ENCODE peak calls at places on chromosomes 5 and 9, in five cellular contexts. One of them, this sample, is unnamed.

GRCh38 chr5:151123897-151124751 is 33.5 kb downstream of the ANXA6 start:
- DNase-seq in IMR-90: peak; percentile 39
- DNase-seq in H9: no peak
- DNase-seq in mesendoderm: no peak
- DNase-seq in trophoblast cell: no peak
- DNase-seq in this sample: peak; percentile 46

GRCh38 chr5:133511653-133512235 is 100.6 kb downstream of the FSTL4 start:
- DNase-seq in IMR-90: no peak
- DNase-seq in H9: no peak
- DNase-seq in mesendoderm: no peak
- DNase-seq in trophoblast cell: no peak
- DNase-seq in this sample: no peak

GRCh38 chr5:61704289-61704688 is 372.2 kb downstream of the ZSWIM6 start:
- DNase-seq in IMR-90: no peak
- DNase-seq in H9: no peak
- DNase-seq in mesendoderm: no peak
- DNase-seq in trophoblast cell: no peak
- DNase-seq in this sample: no peak

GRCh38 chr9:101421653-101422065 is 13.9 kb downstream of the ALDOB start:
- DNase-seq in IMR-90: no peak
- DNase-seq in H9: no peak
- DNase-seq in mesendoderm: no peak
- DNase-seq in trophoblast cell: no peak
- DNase-seq in this sample: no peak

GRCh38 chr9:73011346-73011745 is 58.5 kb upstream of the ALDH1A1 start:
- DNase-seq in IMR-90: peak; percentile 1
- DNase-seq in H9: no peak
- DNase-seq in mesendoderm: no peak
- DNase-seq in trophoblast cell: no peak
- DNase-seq in this sample: no peak

GRCh38 chr5:160565376-160565775 is 143.7 kb downstream of the PTTG1 start:
- DNase-seq in IMR-90: no peak
- DNase-seq in H9: no peak
- DNase-seq in mesendoderm: peak; percentile 59
- DNase-seq in trophoblast cell: no peak
- DNase-seq in this sample: no peak

GRCh38 chr5:378301-378891 is 56.9 kb downstream of the AHRR start:
- DNase-seq in IMR-90: peak; percentile 88
- DNase-seq in H9: peak; percentile 18
- DNase-seq in mesendoderm: no peak
- DNase-seq in trophoblast cell: no peak
- DNase-seq in this sample: peak; percentile 73

GRCh38 chr9:89604463-89605180 is at the start of gene GADD45G:
- DNase-seq in IMR-90: peak; percentile 61
- DNase-seq in H9: peak; percentile 97
- DNase-seq in mesendoderm: peak; percentile 96
- DNase-seq in trophoblast cell: peak; percentile 70
- DNase-seq in this sample: peak; percentile 96

GRCh38 chr9:4145482-4145881 is 154.4 kb downstream of the GLIS3 start:
- DNase-seq in IMR-90: no peak
- DNase-seq in H9: no peak
- DNase-seq in mesendoderm: peak; percentile 33
- DNase-seq in trophoblast cell: no peak
- DNase-seq in this sample: no peak

GRCh38 chr9:19127881-19128719 is 808 bp upstream of the PLIN2 start:
- DNase-seq in IMR-90: no peak
- DNase-seq in H9: peak; percentile 54
- DNase-seq in mesendoderm: peak; percentile 63
- DNase-seq in trophoblast cell: peak; percentile 49
- DNase-seq in this sample: peak; percentile 73

GRCh38 chr5:5371005-5371404 is 51.5 kb upstream of the ICE1 start:
- DNase-seq in IMR-90: no peak
- DNase-seq in H9: no peak
- DNase-seq in mesendoderm: no peak
- DNase-seq in trophoblast cell: no peak
- DNase-seq in this sample: no peak

GRCh38 chr9:23798325-23798724 is 27.7 kb downstream of the ELAVL2 start:
- DNase-seq in IMR-90: no peak
- DNase-seq in H9: no peak
- DNase-seq in mesendoderm: no peak
- DNase-seq in trophoblast cell: no peak
- DNase-seq in this sample: no peak

GRCh38 chr5:126002222-126002897 is 420.8 kb upstream of the GRAMD2B start:
- DNase-seq in IMR-90: peak; percentile 85
- DNase-seq in H9: no peak
- DNase-seq in mesendoderm: no peak
- DNase-seq in trophoblast cell: no peak
- DNase-seq in this sample: peak; percentile 47

GRCh38 chr9:123642291-123643278 is 286.6 kb downstream of the CRB2 start:
- DNase-seq in IMR-90: peak; percentile 18
- DNase-seq in H9: no peak
- DNase-seq in mesendoderm: no peak
- DNase-seq in trophoblast cell: no peak
- DNase-seq in this sample: no peak

GRCh38 chr5:66307647-66308257 is 163.7 kb downstream of the SREK1 start:
- DNase-seq in IMR-90: peak; percentile 69
- DNase-seq in H9: no peak
- DNase-seq in mesendoderm: peak; percentile 72
- DNase-seq in trophoblast cell: peak; percentile 32
- DNase-seq in this sample: peak; percentile 70

GRCh38 chr5:133742370-133743036 is 130.2 kb upstream of the FSTL4 start:
- DNase-seq in IMR-90: no peak
- DNase-seq in H9: no peak
- DNase-seq in mesendoderm: no peak
- DNase-seq in trophoblast cell: peak; percentile 8
- DNase-seq in this sample: no peak

GRCh38 chr9:2290382-2290781 is 275.2 kb downstream of the SMARCA2 start:
- DNase-seq in IMR-90: no peak
- DNase-seq in H9: no peak
- DNase-seq in mesendoderm: peak; percentile 82
- DNase-seq in trophoblast cell: no peak
- DNase-seq in this sample: no peak

GRCh38 chr5:958701-959571 is 49.7 kb upstream of the NKD2 start:
- DNase-seq in IMR-90: peak; percentile 54
- DNase-seq in H9: peak; percentile 32
- DNase-seq in mesendoderm: no peak
- DNase-seq in trophoblast cell: no peak
- DNase-seq in this sample: peak; percentile 20

GRCh38 chr9:6852243-6852963 is 94.6 kb downstream of the KDM4C start:
- DNase-seq in IMR-90: peak; percentile 56
- DNase-seq in H9: no peak
- DNase-seq in mesendoderm: no peak
- DNase-seq in trophoblast cell: no peak
- DNase-seq in this sample: peak; percentile 36

GRCh38 chr9:16571127-16571848 is 299.2 kb downstream of the BNC2 start:
- DNase-seq in IMR-90: peak; percentile 43
- DNase-seq in H9: no peak
- DNase-seq in mesendoderm: no peak
- DNase-seq in trophoblast cell: no peak
- DNase-seq in this sample: no peak

GRCh38 chr5:39605966-39606591 is 181.3 kb upstream of the DAB2 start:
- DNase-seq in IMR-90: peak; percentile 36
- DNase-seq in H9: no peak
- DNase-seq in mesendoderm: no peak
- DNase-seq in trophoblast cell: no peak
- DNase-seq in this sample: peak; percentile 26

GRCh38 chr9:135476981-135477380 is 2.6 kb upstream of the PPP1R26 start:
- DNase-seq in IMR-90: no peak
- DNase-seq in H9: no peak
- DNase-seq in mesendoderm: no peak
- DNase-seq in trophoblast cell: no peak
- DNase-seq in this sample: peak; percentile 43

GRCh38 chr5:157965989-157966388 is 107.0 kb upstream of the CLINT1 start:
- DNase-seq in IMR-90: no peak
- DNase-seq in H9: peak; percentile 68
- DNase-seq in mesendoderm: no peak
- DNase-seq in trophoblast cell: no peak
- DNase-seq in this sample: no peak
- H3K18ac ChIP-seq in IMR-90: no peak overlapping the region
- H3K18ac ChIP-seq in H9: peak overlapping the region; percentile 79
- H3K18ac ChIP-seq in mesendoderm: no peak overlapping the region
- H3K18ac ChIP-seq in trophoblast cell: no peak overlapping the region
- H3K18ac ChIP-seq in this sample: no peak overlapping the region

DNA sequence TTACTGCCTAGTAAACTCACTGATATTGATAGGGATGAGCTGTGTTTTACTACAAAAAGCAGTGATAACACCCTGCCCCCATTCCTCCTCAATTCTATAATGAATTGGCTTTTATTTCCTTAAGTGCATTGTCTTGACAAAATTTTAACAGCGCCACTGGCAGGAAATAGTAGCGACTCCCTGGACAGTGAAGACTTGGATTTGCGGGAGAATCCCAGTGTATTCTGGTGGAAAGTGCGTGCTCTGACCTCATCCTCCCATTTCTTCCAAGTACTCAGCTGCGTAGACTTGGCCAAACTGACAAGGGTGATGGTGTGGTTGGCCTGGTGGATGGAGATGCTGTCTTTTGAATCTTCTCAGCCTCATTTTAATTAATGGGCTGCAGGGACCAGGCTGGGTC is 5.3 kb downstream of the TRIO start:
- DNase-seq in IMR-90: no peak
- DNase-seq in H9: no peak
- DNase-seq in mesendoderm: no peak
- DNase-seq in trophoblast cell: no peak
- DNase-seq in this sample: no peak
- H3K27ac ChIP-seq in IMR-90: peak overlapping the region; percentile 84
- H3K27ac ChIP-seq in H9: no peak overlapping the region
- H3K27ac ChIP-seq in mesendoderm: no peak overlapping the region
- H3K27ac ChIP-seq in trophoblast cell: no peak overlapping the region
- H3K27ac ChIP-seq in this sample: peak overlapping the region; percentile 44

GRCh38 chr5:64690104-64690416 is 243 bp upstream of the SHISAL2B start:
- DNase-seq in IMR-90: no peak
- DNase-seq in H9: no peak
- DNase-seq in mesendoderm: no peak
- DNase-seq in trophoblast cell: no peak
- DNase-seq in this sample: no peak
- H3K4me2 ChIP-seq in IMR-90: peak overlapping the region; percentile 86
- H3K4me2 ChIP-seq in H9: peak overlapping the region; percentile 87
- H3K4me2 ChIP-seq in mesendoderm: peak overlapping the region; percentile 70
- H3K4me2 ChIP-seq in trophoblast cell: peak overlapping the region; percentile 85
- H3K4me2 ChIP-seq in this sample: peak overlapping the region; percentile 97

GRCh38 chr5:173628501-173628900 is 12.1 kb upstream of the BOD1 start:
- DNase-seq in IMR-90: no peak
- DNase-seq in H9: no peak
- DNase-seq in mesendoderm: no peak
- DNase-seq in trophoblast cell: no peak
- DNase-seq in this sample: no peak
- H3K18ac ChIP-seq in IMR-90: no peak overlapping the region
- H3K18ac ChIP-seq in H9: peak overlapping the region; percentile 15
- H3K18ac ChIP-seq in mesendoderm: no peak overlapping the region
- H3K18ac ChIP-seq in trophoblast cell: peak overlapping the region; percentile 10
- H3K18ac ChIP-seq in this sample: no peak overlapping the region

This sample was measured in mesenchymal stem cell.